ENCODE peak calls at places on chromosomes 13 and 19, in five cellular contexts. One of them, this sample, is unnamed.

GRCh38 chr13:44989941-44990340 is 603 bp downstream of the GPALPP1 start:
- ATAC-seq in GM12878: peak; percentile 37
- ATAC-seq in HepG2: peak; percentile 3
- ATAC-seq in K562: peak; percentile 32
- ATAC-seq in A549: peak; percentile 26
- ATAC-seq in this sample: no peak

GRCh38 chr13:33728271-33729037 is 89.5 kb upstream of the RFC3 start:
- ATAC-seq in GM12878: peak; percentile 90
- ATAC-seq in HepG2: no peak
- ATAC-seq in K562: no peak
- ATAC-seq in A549: no peak
- ATAC-seq in this sample: peak; percentile 46

GRCh38 chr19:40630571-40631160 is 29.5 kb downstream of the LTBP4 start:
- ATAC-seq in GM12878: no peak
- ATAC-seq in HepG2: no peak
- ATAC-seq in K562: no peak
- ATAC-seq in A549: no peak
- ATAC-seq in this sample: no peak

GRCh38 chr19:49326165-49326704 is 1.2 kb upstream of the SLC6A16 start:
- ATAC-seq in GM12878: peak; percentile 60
- ATAC-seq in HepG2: no peak
- ATAC-seq in K562: no peak
- ATAC-seq in A549: no peak
- ATAC-seq in this sample: no peak

GRCh38 chr13:111131610-111132009 is 16.5 kb downstream of the ARHGEF7 start:
- ATAC-seq in GM12878: no peak
- ATAC-seq in HepG2: peak; percentile 23
- ATAC-seq in K562: no peak
- ATAC-seq in A549: no peak
- ATAC-seq in this sample: no peak

GRCh38 chr13:77828815-77829214 is 89.8 kb downstream of the EDNRB start:
- ATAC-seq in GM12878: no peak
- ATAC-seq in HepG2: no peak
- ATAC-seq in K562: no peak
- ATAC-seq in A549: no peak
- ATAC-seq in this sample: no peak

GRCh38 chr13:98879965-98880364 is 97.9 kb downstream of the DOCK9 start:
- ATAC-seq in GM12878: no peak
- ATAC-seq in HepG2: no peak
- ATAC-seq in K562: no peak
- ATAC-seq in A549: no peak
- ATAC-seq in this sample: no peak

GRCh38 chr13:46751811-46752635 is 44.9 kb downstream of the ESD start:
- ATAC-seq in GM12878: peak; percentile 92
- ATAC-seq in HepG2: no peak
- ATAC-seq in K562: no peak
- ATAC-seq in A549: no peak
- ATAC-seq in this sample: peak; percentile 46

GRCh38 chr13:18949970-18950369 is 231.7 kb downstream of the TUBA3C start:
- ATAC-seq in GM12878: no peak
- ATAC-seq in HepG2: no peak
- ATAC-seq in K562: no peak
- ATAC-seq in A549: no peak
- ATAC-seq in this sample: no peak

GRCh38 chr13:75873499-75873898 is 237.4 kb downstream of the LMO7 start:
- ATAC-seq in GM12878: no peak
- ATAC-seq in HepG2: no peak
- ATAC-seq in K562: no peak
- ATAC-seq in A549: no peak
- ATAC-seq in this sample: no peak

GRCh38 chr19:13841339-13842293 is 35.3 kb upstream of the NANOS3 start:
- ATAC-seq in GM12878: no peak
- ATAC-seq in HepG2: no peak
- ATAC-seq in K562: peak; percentile 5
- ATAC-seq in A549: peak; percentile 5
- ATAC-seq in this sample: no peak

GRCh38 chr19:13844130-13844631 is 32.8 kb upstream of the NANOS3 start:
- ATAC-seq in GM12878: no peak
- ATAC-seq in HepG2: no peak
- ATAC-seq in K562: no peak
- ATAC-seq in A549: no peak
- ATAC-seq in this sample: no peak

GRCh38 chr19:13840751-13841338 is 36.1 kb upstream of the NANOS3 start:
- ATAC-seq in GM12878: no peak
- ATAC-seq in HepG2: no peak
- ATAC-seq in K562: no peak
- ATAC-seq in A549: no peak
- ATAC-seq in this sample: no peak

GRCh38 chr19:13842294-13843103 is 34.4 kb upstream of the NANOS3 start:
- ATAC-seq in GM12878: peak; percentile 0
- ATAC-seq in HepG2: peak; percentile 5
- ATAC-seq in K562: peak; percentile 38
- ATAC-seq in A549: peak; percentile 0
- ATAC-seq in this sample: peak; percentile 46

GRCh38 chr19:13843104-13843921 is 33.6 kb upstream of the NANOS3 start:
- ATAC-seq in GM12878: no peak
- ATAC-seq in HepG2: no peak
- ATAC-seq in K562: no peak
- ATAC-seq in A549: peak; percentile 8
- ATAC-seq in this sample: no peak
- TF ChIP-seq EP300 in GM12878: no peak
- TF ChIP-seq EP300 in HepG2: no peak
- TF ChIP-seq EP300 in K562: no peak
- TF ChIP-seq EP300 in A549: no peak
- TF ChIP-seq EP300 in this sample: no peak

DNA sequence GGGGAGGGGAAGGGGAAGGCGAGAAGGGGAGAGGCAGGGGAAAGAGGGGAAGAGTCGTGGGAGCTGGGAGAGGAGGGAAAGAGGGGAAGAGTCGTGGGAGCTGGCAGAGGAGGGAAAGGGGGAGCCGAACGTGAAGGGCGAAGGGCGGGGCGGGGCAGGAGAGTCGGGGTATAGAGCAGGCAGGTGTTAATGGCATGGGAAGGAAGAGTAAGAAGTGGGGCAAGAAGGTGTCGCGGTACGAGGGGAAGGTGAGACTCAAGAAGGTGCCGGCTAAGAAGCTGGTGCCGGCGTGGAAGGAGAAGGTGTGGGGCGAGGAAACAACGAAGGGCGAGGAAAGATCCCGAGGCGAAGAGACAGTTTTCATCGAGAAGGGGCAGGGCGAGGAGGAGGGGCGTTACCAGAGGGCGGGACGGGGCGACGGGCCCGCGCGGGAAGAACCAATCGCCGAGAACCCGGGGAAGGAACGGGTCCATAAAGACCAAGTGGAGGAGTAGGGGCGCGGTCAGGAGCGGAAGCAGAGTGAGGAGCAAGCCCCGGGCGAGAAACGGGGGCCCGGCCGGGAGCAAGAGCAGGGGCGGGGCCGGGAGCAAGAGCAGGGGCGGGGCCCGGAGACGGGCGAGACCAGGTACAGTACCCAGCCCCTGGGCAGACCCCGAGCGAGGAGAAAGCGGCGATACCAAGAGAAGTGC is 463 bp downstream of the CATSPERG start:
- ATAC-seq in GM12878: peak; percentile 90
- ATAC-seq in HepG2: peak; percentile 89
- ATAC-seq in K562: peak; percentile 92
- ATAC-seq in A549: peak; percentile 92
- ATAC-seq in this sample: peak; percentile 90
- TF ChIP-seq EP300 in GM12878: no peak
- TF ChIP-seq EP300 in HepG2: no peak
- TF ChIP-seq EP300 in K562: no peak
- TF ChIP-seq EP300 in A549: no peak
- TF ChIP-seq EP300 in this sample: no peak

GRCh38 chr13:51341804-51342203 is 2.3 kb downstream of the SERPINE3 start:
- ATAC-seq in GM12878: no peak
- ATAC-seq in HepG2: no peak
- ATAC-seq in K562: no peak
- ATAC-seq in A549: no peak
- ATAC-seq in this sample: no peak

GRCh38 chr13:51342706-51343105 is 3.2 kb downstream of the SERPINE3 start:
- ATAC-seq in GM12878: no peak
- ATAC-seq in HepG2: no peak
- ATAC-seq in K562: no peak
- ATAC-seq in A549: no peak
- ATAC-seq in this sample: no peak

GRCh38 chr13:51339354-51339753 is at the start of gene SERPINE3:
- ATAC-seq in GM12878: no peak
- ATAC-seq in HepG2: no peak
- ATAC-seq in K562: no peak
- ATAC-seq in A549: no peak
- ATAC-seq in this sample: no peak

GRCh38 chr13:51339952-51340732 is 651 bp downstream of the SERPINE3 start:
- ATAC-seq in GM12878: no peak
- ATAC-seq in HepG2: no peak
- ATAC-seq in K562: no peak
- ATAC-seq in A549: no peak
- ATAC-seq in this sample: no peak

DNA sequence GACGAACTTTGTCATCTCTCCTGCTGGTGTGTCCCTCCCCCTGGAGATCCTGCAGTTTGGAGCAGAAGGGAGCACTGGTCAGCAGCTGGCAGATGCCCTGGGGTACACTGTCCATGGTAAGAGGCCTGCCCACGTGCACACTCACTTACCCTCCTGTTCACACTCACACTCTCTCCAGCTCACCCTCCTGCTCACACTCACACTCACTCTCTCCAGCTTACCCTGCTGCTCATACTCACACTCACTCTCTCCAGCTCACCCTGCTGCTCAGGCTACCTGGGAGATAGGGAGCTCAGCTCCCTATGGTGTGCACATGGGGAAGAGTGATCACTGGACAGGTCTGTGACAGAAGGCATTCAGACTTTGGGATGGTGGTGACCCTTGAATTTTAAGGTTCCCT is 1.7 kb downstream of the SERPINE3 start:
- ATAC-seq in GM12878: no peak
- ATAC-seq in HepG2: peak; percentile 67
- ATAC-seq in K562: no peak
- ATAC-seq in A549: no peak
- ATAC-seq in this sample: no peak
- TF ChIP-seq EP300 in GM12878: no peak
- TF ChIP-seq EP300 in HepG2: no peak
- TF ChIP-seq EP300 in K562: no peak
- TF ChIP-seq EP300 in A549: no peak
- TF ChIP-seq EP300 in this sample: no peak

GRCh38 chr19:15864824-15865223 is 33.0 kb downstream of the CYP4F2 start:
- ATAC-seq in GM12878: no peak
- ATAC-seq in HepG2: no peak
- ATAC-seq in K562: peak; percentile 35
- ATAC-seq in A549: no peak
- ATAC-seq in this sample: no peak
- TF ChIP-seq EP300 in GM12878: no peak
- TF ChIP-seq EP300 in HepG2: no peak
- TF ChIP-seq EP300 in K562: no peak
- TF ChIP-seq EP300 in A549: no peak
- TF ChIP-seq EP300 in this sample: no peak

GRCh38 chr19:38284422-38284821 is 19.6 kb upstream of the C19orf33 start:
- ATAC-seq in GM12878: peak; percentile 89
- ATAC-seq in HepG2: no peak
- ATAC-seq in K562: no peak
- ATAC-seq in A549: no peak
- ATAC-seq in this sample: no peak
- TF ChIP-seq EP300 in GM12878: no peak
- TF ChIP-seq EP300 in HepG2: no peak
- TF ChIP-seq EP300 in K562: no peak
- TF ChIP-seq EP300 in A549: no peak
- TF ChIP-seq EP300 in this sample: no peak

GRCh38 chr13:40644838-40645620 is 21.4 kb downstream of the FOXO1 start:
- ATAC-seq in GM12878: peak; percentile 26
- ATAC-seq in HepG2: no peak
- ATAC-seq in K562: no peak
- ATAC-seq in A549: no peak
- ATAC-seq in this sample: no peak
- TF ChIP-seq EP300 in GM12878: no peak
- TF ChIP-seq EP300 in HepG2: no peak
- TF ChIP-seq EP300 in K562: no peak
- TF ChIP-seq EP300 in A549: no peak
- TF ChIP-seq EP300 in this sample: no peak

DNA sequence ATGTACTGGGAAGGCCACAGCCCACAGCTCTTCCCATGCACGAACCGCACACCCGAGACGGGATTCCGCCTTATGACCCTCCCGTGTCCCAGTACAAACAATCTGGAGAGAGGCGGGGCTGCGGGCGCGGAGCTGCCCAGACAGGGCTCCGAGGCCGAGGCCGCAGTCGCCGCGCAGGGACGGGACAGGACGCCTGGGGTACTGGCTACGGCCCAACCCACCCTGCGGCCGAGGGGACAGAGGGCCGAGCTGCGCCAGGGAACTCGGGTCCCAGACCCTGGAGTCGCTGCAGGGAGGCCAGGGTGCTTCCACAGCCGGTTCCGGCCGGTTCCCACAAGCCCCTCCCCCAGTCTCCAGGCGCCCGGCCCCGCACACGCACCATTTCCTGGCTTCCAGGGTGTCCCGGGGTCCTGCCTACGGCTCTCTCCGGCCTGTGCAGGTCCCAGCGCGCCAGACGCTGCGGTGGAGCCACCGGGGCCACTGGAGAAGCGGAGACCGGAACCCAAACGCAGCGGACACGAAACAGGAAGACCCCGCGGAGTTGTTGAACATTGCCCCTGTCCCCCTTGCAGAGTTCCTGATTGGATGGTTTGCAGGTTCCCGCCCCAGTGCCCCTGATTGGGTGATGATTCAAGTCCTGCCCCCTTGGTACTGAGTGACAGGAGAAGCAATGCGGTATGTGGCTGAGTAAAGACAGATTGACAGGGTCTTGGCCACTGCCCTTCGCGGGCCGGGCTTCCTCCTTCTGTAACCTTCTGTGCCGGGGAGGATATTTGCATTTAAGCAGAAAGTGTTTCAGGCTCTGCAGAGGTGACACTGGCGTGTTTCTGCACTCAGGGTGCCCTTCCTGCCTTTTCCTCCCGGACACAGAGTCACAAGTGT is at the start of gene ZNF564:
- ATAC-seq in GM12878: peak; percentile 99
- ATAC-seq in HepG2: peak; percentile 96
- ATAC-seq in K562: peak; percentile 98
- ATAC-seq in A549: peak; percentile 99
- ATAC-seq in this sample: peak; percentile 99
- TF ChIP-seq EP300 in GM12878: no peak
- TF ChIP-seq EP300 in HepG2: peak; percentile 22
- TF ChIP-seq EP300 in K562: no peak
- TF ChIP-seq EP300 in A549: no peak
- TF ChIP-seq EP300 in this sample: no peak

This sample was measured in gastroesophageal sphincter.